ENCODE peak calls at places on chromosomes 5 and 9, in six cellular contexts. S, L, V, P, Z and O are unnamed samples.
A peak's percentile ranks its signal among the peaks of the same experiment; 100 is the strongest.

GRCh38 chr5:72597456-72597948 is 90.3 kb upstream of the ZNF366 start:
- DNase-seq in S (peak; percentile 97), P (no peak), L (peak; percentile 95), V (no peak), Z (no peak), O (no peak)

GRCh38 chr5:140090251-140090650 is 23.7 kb upstream of the PURA start:
- DNase-seq in P (no peak), S (no peak), L (no peak), V (no peak), Z (no peak), O (no peak)

GRCh38 chr5:31415009-31415923 is 116.6 kb downstream of the DROSHA start:
- DNase-seq in V (no peak), P (no peak), L (no peak), S (no peak), Z (no peak), O (no peak)

GRCh38 chr5:159906463-159906862 is 9.8 kb upstream of the ADRA1B start:
- DNase-seq in V (no peak), P (no peak), Z (no peak), S (peak; percentile 53), L (no peak), O (no peak)

GRCh38 chr9:95807326-95807947 is 68.1 kb upstream of the ERCC6L2 start:
- DNase-seq in Z (no peak), V (no peak), L (peak; percentile 39), S (no peak), P (no peak), O (no peak)

GRCh38 chr9:18438300-18438925 is 35.5 kb upstream of the ADAMTSL1 start:
- DNase-seq in Z (no peak), S (peak; percentile 56), P (no peak), L (peak; percentile 44), V (no peak), O (no peak)

GRCh38 chr5:179777909-179778308 is 15.9 kb upstream of the LTC4S start:
- DNase-seq in L (no peak), P (no peak), V (no peak), S (no peak), Z (no peak), O (no peak)

GRCh38 chr9:81542490-81542889 is 146.9 kb downstream of the TLE1 start:
- DNase-seq in P (no peak), V (no peak), Z (no peak), S (no peak), L (no peak), O (no peak)

GRCh38 chr9:91911681-91912080 is 38.3 kb downstream of the ROR2 start:
- DNase-seq in Z (no peak), V (no peak), P (no peak), L (no peak), S (no peak), O (no peak)

GRCh38 chr5:54425258-54425657 is 30.2 kb upstream of the HSPB3 start:
- DNase-seq in P (no peak), V (no peak), Z (no peak), S (no peak), L (no peak), O (no peak)

GRCh38 chr5:146778261-146778660 is 100.3 kb downstream of the PPP2R2B start:
- DNase-seq in P (no peak), Z (no peak), V (no peak), S (no peak), L (no peak), O (no peak)

GRCh38 chr5:114305402-114306207 is 56.3 kb upstream of the KCNN2 start:
- DNase-seq in P (no peak), L (peak; percentile 74), S (peak; percentile 16), V (no peak), Z (no peak), O (no peak)

GRCh38 chr9:20566401-20566800 is 55.9 kb downstream of the MLLT3 start:
- DNase-seq in V (no peak), S (no peak), L (no peak), Z (no peak), P (no peak), O (no peak)

GRCh38 chr5:132998553-132998952 is 27.8 kb downstream of the ZCCHC10 start:
- DNase-seq in P (no peak), Z (no peak), S (no peak), L (no peak), V (no peak), O (no peak)

GRCh38 chr9:25206027-25206426 is 472.2 kb downstream of the TUSC1 start:
- DNase-seq in L (no peak), P (no peak), Z (no peak), S (no peak), V (no peak), O (no peak)

GRCh38 chr5:35012796-35013195 is 35.0 kb downstream of the AGXT2 start:
- DNase-seq in P (no peak), L (no peak), Z (no peak), V (peak; percentile 63), S (no peak), O (no peak)

GRCh38 chr5:161713042-161713441 is 27.5 kb downstream of the GABRA6 start:
- DNase-seq in V (no peak), P (no peak), S (no peak), L (no peak), Z (no peak), O (no peak)

GRCh38 chr5:56064984-56065383 is 70.2 kb upstream of the IL6ST start:
- DNase-seq in P (no peak), V (no peak), S (no peak), Z (no peak), L (peak; percentile 68), O (no peak)

GRCh38 chr5:146770546-146770945 is 108.0 kb downstream of the PPP2R2B start:
- DNase-seq in P (no peak), V (no peak), L (no peak), S (no peak), Z (no peak), O (no peak)

GRCh38 chr5:52757991-52758390 is 29.7 kb upstream of the ITGA1 start:
- DNase-seq in V (no peak), L (no peak), P (no peak), Z (no peak), S (no peak), O (no peak)

GRCh38 chr5:116444373-116445058 is 130.1 kb downstream of the SEMA6A start:
- DNase-seq in S (no peak), P (no peak), Z (no peak), L (no peak), V (no peak), O (no peak)

GRCh38 chr5:59193616-59194319 is 610.9 kb downstream of the RAB3C start:
- DNase-seq in V (no peak), Z (no peak), S (peak; percentile 95), P (no peak), L (peak; percentile 94), O (no peak)

GRCh38 chr9:63816742-63817621 is 1468.0 kb downstream of the FOXD4L5 start:
- DNase-seq in P (peak; percentile 81), V (peak; percentile 73), L (peak; percentile 82), Z (peak; percentile 26), S (peak; percentile 88), O (peak; percentile 98)

GRCh38 chr5:154198611-154199230 is 8.2 kb downstream of the GALNT10 start:
- DNase-seq in V (no peak), P (no peak), Z (no peak), S (peak; percentile 96), L (peak; percentile 89), O (no peak)

GRCh38 chr5:40841068-40841805 is at the start of gene CARD6:
- DNase-seq in P (no peak), S (no peak), L (peak; percentile 31), Z (peak; percentile 27), V (no peak), O (no peak)

GRCh38 chr5:56207537-56207936 is 25.6 kb downstream of the ANKRD55 start:
- DNase-seq in P (no peak), L (peak; percentile 87), S (no peak), V (no peak), Z (no peak), O (no peak)

GRCh38 chr5:43042626-43043399 is 2.7 kb upstream of the ANXA2R start:
- DNase-seq in L (peak; percentile 70), P (peak; percentile 82), V (peak; percentile 76), S (peak; percentile 80), Z (peak; percentile 71), O (no peak)

GRCh38 chr5:42225009-42225408 is 198.2 kb upstream of the GHR start:
- DNase-seq in L (no peak), P (no peak), V (no peak), Z (no peak), S (no peak), O (no peak)

GRCh38 chr9:96554801-96555566 is 64.7 kb downstream of the CDC14B start:
- DNase-seq in S (peak; percentile 81), V (no peak), L (peak; percentile 62), Z (no peak), P (no peak), O (no peak)

DNA sequence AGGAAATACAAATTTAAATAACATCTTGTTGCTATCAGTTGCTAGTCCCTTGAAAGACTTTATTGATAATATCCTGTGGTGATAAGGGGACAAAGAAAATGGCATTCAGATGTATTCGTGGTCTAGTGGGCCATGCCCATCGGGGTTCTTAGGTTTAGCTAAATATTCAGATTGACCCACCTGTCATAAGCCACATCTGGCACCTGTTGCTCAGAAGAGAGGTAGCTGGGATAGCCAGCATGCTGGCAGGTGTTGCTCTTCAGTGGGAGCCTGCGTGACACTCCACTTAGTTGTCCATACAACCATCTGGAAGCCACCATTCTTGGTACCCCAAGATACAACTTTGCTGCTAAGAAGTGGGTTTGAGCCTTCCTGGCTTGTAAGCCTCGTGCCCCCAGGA is 36.7 kb downstream of the F2RL2 start:
- DNase-seq in P (no peak), S (no peak), Z (no peak), L (no peak), V (no peak), O (no peak)
- H3K27ac ChIP-seq in P (no peak overlapping the region), S (no peak overlapping the region), Z (no peak overlapping the region), L (no peak overlapping the region), V (no peak overlapping the region), O (no peak overlapping the region)

GRCh38 chr9:124599121-124599795 is 92.1 kb upstream of the NR5A1 start:
- DNase-seq in Z (no peak), V (no peak), S (no peak), L (no peak), P (no peak), O (no peak)
- H3K4me3 ChIP-seq in Z (no peak overlapping the region), V (no peak overlapping the region), S (no peak overlapping the region), L (no peak overlapping the region), P (no peak overlapping the region), O (no peak overlapping the region)

GRCh38 chr9:113919825-113920224 is 43.7 kb downstream of the ZNF618 start:
- DNase-seq in Z (no peak), P (no peak), S (no peak), L (no peak), V (no peak), O (no peak)
- H3K27ac ChIP-seq in Z (no peak overlapping the region), P (no peak overlapping the region), S (no peak overlapping the region), L (no peak overlapping the region), V (no peak overlapping the region), O (no peak overlapping the region)

GRCh38 chr5:143354025-143354424 is 49.5 kb downstream of the NR3C1 start:
- DNase-seq in S (peak; percentile 76), V (no peak), P (no peak), L (no peak), Z (peak; percentile 26), O (no peak)

GRCh38 chr5:143359869-143360268 is 43.6 kb downstream of the NR3C1 start:
- DNase-seq in V (no peak), Z (peak; percentile 20), L (no peak), P (no peak), S (no peak), O (no peak)

GRCh38 chr5:143352691-143353090 is 50.8 kb downstream of the NR3C1 start:
- DNase-seq in P (no peak), L (no peak), Z (peak; percentile 48), V (no peak), S (no peak), O (no peak)

GRCh38 chr5:143356855-143357254 is 46.6 kb downstream of the NR3C1 start:
- DNase-seq in P (no peak), S (no peak), V (no peak), Z (no peak), L (no peak), O (no peak)

GRCh38 chr5:143355710-143356109 is 47.8 kb downstream of the NR3C1 start:
- DNase-seq in V (peak; percentile 63), L (peak; percentile 96), P (peak; percentile 67), Z (peak; percentile 78), S (peak; percentile 93), O (peak; percentile 84)
- H3K4me3 ChIP-seq in V (no peak overlapping the region), L (no peak overlapping the region), P (no peak overlapping the region), Z (no peak overlapping the region), S (no peak overlapping the region), O (no peak overlapping the region)